ENCODE peak calls at places on chromosomes 2 and 18, in eight cellular contexts. V, T, A, W, P, J, Y and M are unnamed samples.

GRCh38 chr2:69113627-69114026 is 100.6 kb downstream of the ANTXR1 start:
- DNase-seq in T (no peak), W (no peak), V (no peak), J (no peak), P (no peak), A (no peak), Y (no peak), M (no peak)

GRCh38 chr2:213284105-213285090 is at the start of gene SPAG16:
- DNase-seq in A (peak), W (peak), P (no peak), T (peak), Y (peak), V (peak), J (peak), M (peak)

GRCh38 chr2:198097628-198098027 is 293.2 kb downstream of the PLCL1 start:
- DNase-seq in T (no peak), V (no peak), W (no peak), J (no peak), A (no peak), Y (no peak), P (no peak), M (no peak)

GRCh38 chr2:173545364-173545734 is 190.7 kb downstream of the CDCA7 start:
- DNase-seq in J (no peak), V (no peak), P (no peak), A (no peak), T (peak), W (no peak), Y (peak), M (no peak)

GRCh38 chr2:20471902-20472559 is 25.2 kb downstream of the RHOB start:
- DNase-seq in W (no peak), T (no peak), P (no peak), V (no peak), J (no peak), A (no peak), Y (no peak), M (no peak)

GRCh38 chr18:48517048-48517447 is 21.8 kb upstream of the CTIF start:
- DNase-seq in J (no peak), A (no peak), W (no peak), V (no peak), P (no peak), T (no peak), Y (no peak), M (no peak)

GRCh38 chr2:128473175-128474013 is 154.7 kb upstream of the HS6ST1 start:
- DNase-seq in T (peak), Y (peak), A (no peak), V (no peak), W (peak), J (no peak), P (no peak), M (peak)

GRCh38 chr18:24400587-24400986 is 3.0 kb upstream of the OSBPL1A start:
- DNase-seq in V (no peak), W (no peak), J (no peak), P (no peak), A (no peak), Y (no peak), T (no peak), M (no peak)

GRCh38 chr2:112627060-112628040 is 18.4 kb upstream of the SLC20A1 start:
- DNase-seq in A (no peak), P (no peak), V (no peak), J (no peak), T (peak), W (peak), Y (peak), M (no peak)

GRCh38 chr2:128311755-128312341 is 6.8 kb downstream of the HS6ST1 start:
- DNase-seq in J (no peak), W (peak), T (no peak), Y (no peak), V (no peak), A (peak), P (no peak), M (peak)

GRCh38 chr2:230916218-230916617 is 8.8 kb downstream of the GPR55 start:
- DNase-seq in P (no peak), A (peak), W (no peak), V (no peak), T (no peak), J (no peak), Y (no peak), M (no peak)

GRCh38 chr2:46296216-46296839 is 879 bp upstream of the EPAS1 start:
- DNase-seq in J (no peak), A (peak), Y (no peak), T (peak), V (peak), P (no peak), W (peak), M (no peak)

GRCh38 chr2:8989536-8990079 is 13.9 kb downstream of the MBOAT2 start:
- DNase-seq in Y (no peak), V (no peak), J (no peak), W (no peak), P (no peak), A (no peak), T (no peak), M (no peak)

GRCh38 chr2:224222320-224222719 is 179.6 kb downstream of the FAM124B start:
- DNase-seq in A (no peak), V (no peak), P (no peak), Y (peak), W (no peak), T (no peak), J (no peak), M (no peak)
- H3K27ac ChIP-seq in A (no peak), V (no peak), P (no peak), Y (no peak), W (no peak), T (no peak), J (peak), M (no peak)

DNA sequence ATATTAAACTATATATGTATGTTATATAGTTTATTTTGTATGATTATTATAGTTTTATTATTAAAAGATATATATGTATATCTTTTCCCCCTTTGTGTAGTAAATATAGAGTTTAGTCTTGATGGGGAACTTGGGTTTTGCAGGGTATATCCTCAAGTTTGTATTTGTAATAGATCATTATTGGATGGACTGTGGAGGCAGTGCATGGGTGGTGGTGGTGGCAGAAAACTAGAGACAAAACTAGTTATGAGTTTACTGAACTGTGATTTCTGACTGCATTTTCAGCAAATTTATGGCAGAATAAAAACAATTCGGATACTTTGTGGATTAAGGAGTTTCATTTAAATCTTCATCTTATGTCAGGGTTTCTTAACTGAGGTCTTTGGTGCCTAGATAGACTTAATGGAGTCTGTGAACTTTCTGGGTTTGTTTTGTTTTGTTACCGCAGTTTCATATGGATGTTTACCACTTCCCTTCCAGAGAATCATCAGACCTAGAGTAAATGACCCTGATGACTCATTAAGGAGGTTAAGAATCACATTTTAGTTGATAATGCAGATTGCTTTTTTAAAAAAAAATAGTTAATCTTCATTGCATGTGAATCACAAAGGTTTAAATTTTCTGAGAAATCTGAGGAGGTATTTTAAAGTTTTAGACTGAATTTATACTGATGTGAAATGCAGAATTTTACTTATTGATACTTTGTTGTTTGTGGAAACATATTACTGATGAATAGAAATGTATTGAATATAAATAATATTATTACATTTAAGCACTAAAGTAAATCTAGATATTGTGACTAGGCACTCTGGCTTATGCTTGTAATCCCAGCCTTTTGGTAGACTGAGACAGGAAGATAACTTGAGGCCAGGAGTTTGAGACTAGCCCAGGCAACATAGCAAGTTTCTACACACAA is 14.5 kb downstream of the EPC2 start:
- DNase-seq in V (no peak), Y (peak), A (no peak), T (no peak), W (no peak), P (no peak), J (no peak), M (no peak)
- H3K4me3 ChIP-seq in V (no peak), Y (no peak), A (no peak), T (no peak), W (no peak), P (no peak), J (no peak), M (no peak)

DNA sequence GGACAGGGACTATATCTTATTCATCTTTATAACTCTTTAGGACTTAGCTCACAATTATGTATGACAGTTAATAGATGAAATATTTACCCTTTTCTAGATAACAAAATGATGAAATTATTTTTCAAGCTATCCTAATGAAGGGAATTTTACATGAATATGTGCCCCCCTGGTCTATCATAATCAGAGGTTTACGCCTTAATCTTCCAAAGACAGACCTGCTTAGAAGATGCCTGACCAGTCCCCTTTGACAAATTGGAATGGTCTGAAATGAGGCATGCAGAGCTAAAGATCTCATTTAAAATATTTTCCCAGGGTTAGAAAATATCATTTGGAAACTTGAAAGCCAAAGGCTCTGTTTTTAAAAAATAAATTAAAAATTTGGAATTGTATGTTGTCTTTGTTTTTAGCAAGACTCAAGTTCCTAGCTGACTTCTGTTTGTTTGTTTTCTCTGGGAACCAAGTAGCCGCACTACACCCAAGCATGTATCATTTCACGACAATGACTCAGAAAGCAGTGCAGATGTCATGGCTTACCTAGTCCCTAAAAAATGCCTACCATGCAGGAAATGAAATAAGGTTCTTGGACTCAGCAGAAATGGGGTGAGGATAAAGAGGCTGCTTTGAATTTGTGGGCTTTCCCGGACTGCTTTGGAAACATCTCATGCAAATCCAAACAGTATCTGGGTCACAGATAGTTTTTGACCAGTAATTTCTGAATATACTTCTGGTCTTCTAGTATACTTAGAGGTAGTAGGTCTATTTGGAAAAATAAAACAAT is 162.1 kb downstream of the ZEB2 start:
- DNase-seq in J (no peak), P (peak), Y (peak), V (no peak), W (no peak), A (no peak), T (no peak), M (no peak)
- H3K27ac ChIP-seq in J (peak), P (no peak), Y (no peak), V (peak), W (no peak), A (peak), T (no peak), M (no peak)

GRCh38 chr2:44938287-44939073 is 3.0 kb upstream of the SIX3 start:
- DNase-seq in T (no peak), A (peak), J (no peak), Y (no peak), V (no peak), W (no peak), P (no peak), M (no peak)
- H3K4me3 ChIP-seq in T (no peak), A (peak), J (peak), Y (no peak), V (peak), W (peak), P (peak), M (no peak)

DNA sequence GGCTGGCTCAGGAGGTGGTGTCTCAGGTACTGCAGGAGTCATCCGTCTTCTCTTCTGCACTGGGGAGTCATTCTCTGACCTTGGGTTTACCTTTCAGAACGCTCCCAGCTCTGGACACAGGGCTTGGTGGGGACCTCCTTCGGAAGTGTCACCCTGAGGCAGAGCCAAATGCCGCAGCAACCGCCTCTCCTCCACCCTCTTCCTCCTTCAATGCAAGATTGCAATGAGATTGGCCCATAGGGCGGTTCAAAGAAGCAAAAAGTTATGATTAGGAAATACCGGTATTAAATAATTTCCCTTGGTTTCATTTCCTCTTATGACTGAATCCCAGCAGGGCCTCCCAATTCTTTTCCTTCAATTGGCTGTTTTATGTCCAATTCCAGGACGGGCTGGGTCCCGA is 178.8 kb downstream of the ACKR3 start:
- DNase-seq in V (no peak), Y (no peak), T (no peak), W (no peak), P (no peak), J (no peak), A (no peak), M (no peak)
- H3K27ac ChIP-seq in V (peak), Y (no peak), T (no peak), W (no peak), P (no peak), J (peak), A (no peak), M (no peak)

DNA sequence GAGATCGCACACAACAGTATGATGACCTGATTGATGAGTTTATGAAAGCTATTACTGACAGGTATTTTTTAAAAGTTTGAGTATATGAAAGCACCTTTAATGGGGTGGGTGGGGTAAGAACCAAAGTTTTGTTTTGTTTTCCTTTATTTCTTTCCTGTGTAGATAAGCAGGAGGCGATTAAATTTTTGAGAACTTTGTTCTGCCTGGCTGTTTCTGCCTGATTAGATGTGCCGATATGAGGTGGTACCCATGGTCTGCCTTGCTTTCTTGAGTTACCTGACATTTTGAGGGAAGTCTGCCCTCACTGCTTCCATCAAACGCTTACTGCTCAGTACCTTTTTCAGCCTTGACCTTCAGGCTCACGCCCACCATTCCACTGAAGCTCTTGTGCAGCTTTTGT is 39.2 kb downstream of the ME2 start:
- DNase-seq in J (no peak), A (no peak), P (no peak), Y (no peak), T (no peak), V (no peak), W (no peak), M (no peak)
- H3K4me3 ChIP-seq in J (no peak), A (no peak), P (no peak), Y (no peak), T (no peak), V (no peak), W (no peak), M (no peak)

DNA sequence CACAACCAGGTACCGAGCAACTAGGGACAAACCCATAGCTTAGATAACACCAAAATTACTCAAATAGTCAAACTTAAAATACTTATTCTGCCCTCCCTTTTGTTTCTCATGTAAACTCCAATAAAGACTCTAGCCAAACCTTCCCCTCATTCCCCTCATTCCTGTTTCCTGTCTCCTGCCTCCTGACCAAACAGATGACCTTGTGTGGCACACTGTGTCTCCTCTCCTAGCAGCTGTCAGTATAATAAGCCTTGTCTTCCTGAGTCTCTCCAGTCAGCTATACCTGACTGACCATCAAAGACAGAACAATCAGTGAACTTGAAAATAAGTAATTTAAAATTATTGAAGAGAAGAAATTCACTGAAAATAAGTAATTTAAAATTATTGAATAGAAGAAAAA is 14.3 kb downstream of the SULT1C4 start:
- DNase-seq in W (no peak), V (no peak), P (no peak), J (no peak), T (no peak), A (no peak), Y (no peak), M (no peak)
- H3K27ac ChIP-seq in W (no peak), V (no peak), P (no peak), J (no peak), T (no peak), A (no peak), Y (no peak), M (no peak)

GRCh38 chr2:96961551-96961950 is 24.8 kb downstream of the FAM178B start:
- DNase-seq in A (no peak), J (no peak), W (no peak), T (no peak), Y (no peak), V (peak), P (no peak), M (no peak)
- H3K4me3 ChIP-seq in A (no peak), J (no peak), W (no peak), T (no peak), Y (no peak), V (no peak), P (no peak), M (no peak)

DNA sequence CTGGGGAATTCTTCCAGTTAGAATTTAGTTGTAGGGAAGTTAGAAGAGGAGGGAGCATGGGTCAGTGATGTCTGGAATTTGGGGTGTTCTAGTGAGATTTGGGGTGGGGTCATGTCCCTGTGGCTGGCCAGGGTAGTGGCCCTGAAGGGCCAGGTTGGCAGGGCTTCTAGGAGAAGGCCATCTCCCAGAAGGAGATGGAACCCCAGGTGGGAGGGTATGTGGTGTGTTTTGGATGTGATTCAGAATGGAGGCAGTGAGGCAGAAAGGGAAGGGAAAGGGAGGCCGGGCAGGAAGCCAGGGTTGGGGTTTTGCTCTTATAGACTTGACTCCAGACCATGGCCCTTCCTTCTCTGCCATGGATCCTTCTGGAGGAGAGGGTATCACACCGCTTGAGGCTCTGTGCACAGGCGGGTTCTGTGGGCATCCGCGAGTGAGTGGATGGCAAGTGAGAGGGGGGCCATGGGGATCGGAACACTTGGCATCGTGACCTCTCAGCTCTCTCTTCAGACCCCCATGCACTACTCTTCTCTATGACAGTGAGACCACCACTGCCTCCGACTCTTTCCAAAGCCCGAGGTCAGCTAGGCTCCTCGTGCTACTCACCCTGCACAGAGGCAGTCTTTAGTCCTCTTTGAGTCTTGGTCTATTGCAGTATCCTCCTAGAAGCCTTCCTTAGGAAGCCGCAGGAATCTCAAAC is 7.3 kb downstream of the GREB1 start:
- DNase-seq in P (no peak), A (no peak), W (no peak), V (no peak), Y (no peak), J (no peak), T (no peak), M (no peak)
- H3K27ac ChIP-seq in P (no peak), A (peak), W (no peak), V (no peak), Y (no peak), J (no peak), T (no peak), M (no peak)